ENCODE peak calls at places on chromosomes 13 and 19, in five cellular contexts. L is prostate gland, Q is neural progenitor cell, U is IMR-90, E is HCT116. I is an unnamed sample.
A peak's percentile ranks its signal among the peaks of the same experiment; 100 is the strongest.

GRCh38 chr13:80979035-80979641 is 638.2 kb upstream of the SPRY2 start:
- DNase-seq in L (no peak), Q (peak; percentile 74), U (peak; percentile 54), E (peak; percentile 46), I (no peak)

GRCh38 chr13:93325303-93326297 is 99.0 kb downstream of the GPC6 start:
- DNase-seq in L (no peak), Q (no peak), U (no peak), E (no peak), I (no peak)

GRCh38 chr13:98482476-98483444 is 94.1 kb downstream of the STK24 start:
- DNase-seq in L (peak; percentile 68), Q (peak; percentile 45), U (peak; percentile 74), E (no peak), I (peak; percentile 17)

GRCh38 chr19:46428278-46429141 is at the start of gene PNMA8C:
- DNase-seq in L (no peak), Q (peak; percentile 97), U (peak; percentile 63), E (no peak), I (no peak)

GRCh38 chr13:24076124-24076523 is 84.4 kb upstream of the SPATA13 start:
- DNase-seq in L (peak; percentile 31), Q (no peak), U (no peak), E (no peak), I (no peak)

GRCh38 chr13:85068231-85068630 is 731.0 kb downstream of the SLITRK6 start:
- DNase-seq in L (no peak), Q (no peak), U (no peak), E (no peak), I (no peak)

GRCh38 chr13:27869436-27870090 is 50.2 kb upstream of the PDX1 start:
- DNase-seq in L (no peak), Q (no peak), U (no peak), E (no peak), I (no peak)

GRCh38 chr19:8731428-8732169 is 10.2 kb downstream of the OR2Z1 start:
- DNase-seq in L (no peak), Q (peak; percentile 3), U (no peak), E (no peak), I (no peak)

GRCh38 chr13:85386424-85386823 is 412.8 kb downstream of the SLITRK6 start:
- DNase-seq in L (no peak), Q (peak; percentile 26), U (no peak), E (no peak), I (no peak)

GRCh38 chr13:37414667-37415066 is 183.9 kb downstream of the POSTN start:
- DNase-seq in L (no peak), Q (peak; percentile 48), U (no peak), E (no peak), I (no peak)

GRCh38 chr19:601790-602189 is 12.1 kb downstream of the HCN2 start:
- DNase-seq in L (no peak), Q (no peak), U (no peak), E (no peak), I (no peak)
- H3K27ac ChIP-seq in L (no peak overlapping the region), Q (no peak overlapping the region), U (no peak overlapping the region), E (no peak overlapping the region), I (no peak overlapping the region)

GRCh38 chr19:31548941-31549340 is 199.7 kb upstream of the TSHZ3 start:
- DNase-seq in L (no peak), Q (peak; percentile 42), U (peak; percentile 44), E (no peak), I (no peak)
- TF ChIP-seq CTCF in L (no peak), Q (peak; percentile 57), U (peak; percentile 65), E (no peak), I (peak; percentile 43)

DNA sequence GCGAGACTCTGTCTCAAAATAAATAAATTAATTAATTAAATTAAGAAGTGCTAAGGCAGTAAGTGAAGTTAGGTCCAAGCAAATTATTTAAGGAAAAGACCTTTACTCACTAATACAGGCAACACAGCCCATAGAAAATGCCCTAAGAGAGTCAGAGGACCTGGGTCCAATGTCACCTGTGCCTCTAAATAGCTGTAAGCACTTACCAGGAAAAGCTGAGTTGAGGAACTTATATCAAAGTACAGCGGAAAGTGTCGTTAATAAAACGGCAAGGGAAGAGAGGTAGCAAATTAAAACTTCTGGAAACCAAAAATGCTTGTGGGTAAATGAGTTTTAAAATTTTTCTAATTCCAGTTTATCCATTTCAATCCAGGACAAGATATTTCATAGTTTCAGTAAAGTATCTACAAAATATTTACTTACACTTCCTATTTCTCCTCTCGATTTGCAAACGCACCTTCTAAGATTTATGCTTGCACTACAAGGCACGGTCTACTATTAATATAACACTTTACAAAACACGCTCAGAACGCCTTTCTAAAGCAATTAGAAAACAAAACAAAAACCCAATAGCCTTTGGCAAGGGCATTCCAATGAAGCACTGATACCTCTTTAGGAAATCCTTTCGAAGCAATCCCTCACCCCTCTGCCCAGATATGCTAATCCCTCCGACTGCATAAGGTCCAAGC is 967 bp downstream of the VPS36 start:
- DNase-seq in L (no peak), Q (no peak), U (no peak), E (no peak), I (no peak)
- H3K4me1 ChIP-seq in L (peaks cover 2% of the 10 kb centered on the region), Q (peaks cover 22% of the 10 kb centered on the region), U (peaks cover 7% of the 10 kb centered on the region), E (peaks cover 33% of the 10 kb centered on the region), I (peaks cover 23% of the 10 kb centered on the region)

GRCh38 chr19:12939908-12940533 is 1.6 kb downstream of the CALR start:
- DNase-seq in L (no peak), Q (no peak), U (no peak), E (no peak), I (peak; percentile 6)
- H3K27ac ChIP-seq in L (peak overlapping the region; percentile 90), Q (no peak overlapping the region), U (peak overlapping the region; percentile 43), E (peak overlapping the region; percentile 78), I (peak overlapping the region; percentile 81)

GRCh38 chr13:39536906-39537305 is 66.1 kb downstream of the LHFPL6 start:
- DNase-seq in L (no peak), Q (peak; percentile 13), U (no peak), E (no peak), I (peak; percentile 32)
- TF ChIP-seq CTCF in L (no peak), Q (no peak), U (no peak), E (no peak), I (no peak)

GRCh38 chr13:45336025-45336800 is 4.8 kb downstream of the TPT1 start:
- DNase-seq in L (no peak), Q (no peak), U (no peak), E (no peak), I (no peak)

GRCh38 chr13:45335397-45336024 is 5.5 kb downstream of the TPT1 start:
- DNase-seq in L (no peak), Q (no peak), U (no peak), E (no peak), I (no peak)

GRCh38 chr13:45332831-45333219 is 8.2 kb downstream of the TPT1 start:
- DNase-seq in L (no peak), Q (no peak), U (no peak), E (no peak), I (no peak)

GRCh38 chr13:45333251-45333972 is 7.6 kb downstream of the TPT1 start:
- DNase-seq in L (no peak), Q (no peak), U (no peak), E (no peak), I (no peak)

DNA sequence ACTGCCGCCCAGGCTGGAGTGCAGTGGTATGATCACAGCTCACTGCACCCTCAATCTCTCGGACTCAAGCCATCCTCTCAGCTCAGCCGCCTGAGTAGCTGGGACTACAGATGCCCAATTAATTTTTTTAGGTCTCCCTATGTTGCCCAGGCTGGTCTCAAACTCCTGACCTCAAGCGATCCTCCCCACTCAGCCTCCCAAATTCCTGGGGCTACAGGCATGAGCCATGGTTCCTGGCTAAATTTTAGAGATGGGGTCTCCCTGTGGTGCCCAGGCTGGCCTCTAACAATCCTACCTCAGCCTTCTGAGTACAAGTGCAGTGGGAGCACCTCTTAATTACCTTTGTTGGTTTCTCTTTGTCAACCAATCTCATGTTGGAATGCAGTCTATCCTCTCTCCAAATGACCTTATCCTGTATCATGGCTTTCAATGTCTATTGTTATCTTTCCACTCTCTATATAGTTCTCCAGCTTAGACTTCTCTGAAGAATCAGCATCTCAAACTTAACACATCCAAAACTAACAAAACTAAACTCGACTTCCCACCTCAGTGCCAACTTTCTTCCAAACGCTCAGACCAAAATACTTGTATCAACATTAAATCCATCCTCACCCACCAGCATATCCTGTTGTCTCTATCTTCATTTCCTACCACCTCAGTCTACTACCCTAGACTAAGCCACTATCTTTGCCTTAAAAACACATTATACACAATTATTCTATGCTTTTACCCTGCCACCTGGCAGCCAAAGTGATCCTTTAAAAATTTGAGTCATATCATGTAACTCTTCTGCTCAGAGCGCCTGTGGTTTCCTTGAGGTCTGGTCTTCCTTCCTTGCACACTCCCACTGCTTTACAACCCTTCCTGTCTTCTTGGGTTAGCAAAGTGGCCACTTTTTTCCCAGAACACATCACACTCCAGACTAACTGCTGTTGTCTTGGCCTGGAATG is 6.7 kb downstream of the TPT1 start:
- DNase-seq in L (no peak), Q (no peak), U (peak; percentile 62), E (no peak), I (no peak)
- H3K4me1 ChIP-seq in L (peaks cover 16% of the 10 kb centered on the region), Q (peaks cover 7% of the 10 kb centered on the region), U (peaks cover 6% of the 10 kb centered on the region), E (peaks cover 96% of the 10 kb centered on the region), I (peaks cover 64% of the 10 kb centered on the region)

I was measured in foreskin keratinocyte.